ENCODE peak calls at places on chromosomes 1 and 21, in seven cellular contexts. One of them, this sample, is unnamed.

GRCh38 chr1:206128192-206128591 is 11.0 kb upstream of the AVPR1B start:
- DNase-seq in suprapubic skin: no peak
- DNase-seq in stomach: no peak
- DNase-seq in esophagus muscularis mucosa: no peak
- DNase-seq in K562: no peak
- DNase-seq in sigmoid colon: no peak
- DNase-seq in transverse colon: no peak
- DNase-seq in this sample: no peak

GRCh38 chr1:186054932-186055331 is 320.1 kb downstream of the TPR start:
- DNase-seq in suprapubic skin: no peak
- DNase-seq in stomach: no peak
- DNase-seq in esophagus muscularis mucosa: no peak
- DNase-seq in K562: no peak
- DNase-seq in sigmoid colon: no peak
- DNase-seq in transverse colon: no peak
- DNase-seq in this sample: no peak

GRCh38 chr1:221892301-221892830 is 150.5 kb upstream of the DUSP10 start:
- DNase-seq in suprapubic skin: no peak
- DNase-seq in stomach: no peak
- DNase-seq in esophagus muscularis mucosa: no peak
- DNase-seq in K562: no peak
- DNase-seq in sigmoid colon: no peak
- DNase-seq in transverse colon: no peak
- DNase-seq in this sample: no peak

GRCh38 chr1:248152056-248152827 is 7.3 kb downstream of the OR2M5 start:
- DNase-seq in suprapubic skin: no peak
- DNase-seq in stomach: no peak
- DNase-seq in esophagus muscularis mucosa: no peak
- DNase-seq in K562: no peak
- DNase-seq in sigmoid colon: peak
- DNase-seq in transverse colon: no peak
- DNase-seq in this sample: no peak

GRCh38 chr1:94686882-94687281 is 133.3 kb upstream of the SLC44A3 start:
- DNase-seq in suprapubic skin: no peak
- DNase-seq in stomach: no peak
- DNase-seq in esophagus muscularis mucosa: no peak
- DNase-seq in K562: no peak
- DNase-seq in sigmoid colon: no peak
- DNase-seq in transverse colon: peak
- DNase-seq in this sample: no peak

GRCh38 chr1:175169305-175170018 is 23.1 kb downstream of the KIAA0040 start:
- DNase-seq in suprapubic skin: no peak
- DNase-seq in stomach: no peak
- DNase-seq in esophagus muscularis mucosa: no peak
- DNase-seq in K562: no peak
- DNase-seq in sigmoid colon: no peak
- DNase-seq in transverse colon: no peak
- DNase-seq in this sample: no peak

GRCh38 chr1:16630661-16631247 is 17.4 kb upstream of the NBPF1 start:
- DNase-seq in suprapubic skin: peak
- DNase-seq in stomach: peak
- DNase-seq in esophagus muscularis mucosa: no peak
- DNase-seq in K562: peak
- DNase-seq in sigmoid colon: peak
- DNase-seq in transverse colon: peak
- DNase-seq in this sample: peak

GRCh38 chr1:177206831-177207230 is 36.1 kb downstream of the BRINP2 start:
- DNase-seq in suprapubic skin: no peak
- DNase-seq in stomach: no peak
- DNase-seq in esophagus muscularis mucosa: no peak
- DNase-seq in K562: no peak
- DNase-seq in sigmoid colon: no peak
- DNase-seq in transverse colon: no peak
- DNase-seq in this sample: no peak

GRCh38 chr21:26572668-26573381 is at the start of gene CYYR1:
- DNase-seq in suprapubic skin: no peak
- DNase-seq in stomach: no peak
- DNase-seq in esophagus muscularis mucosa: no peak
- DNase-seq in K562: no peak
- DNase-seq in sigmoid colon: no peak
- DNase-seq in transverse colon: no peak
- DNase-seq in this sample: peak

GRCh38 chr1:203473781-203474305 is 1.8 kb upstream of the PRELP start:
- DNase-seq in suprapubic skin: no peak
- DNase-seq in stomach: no peak
- DNase-seq in esophagus muscularis mucosa: no peak
- DNase-seq in K562: no peak
- DNase-seq in sigmoid colon: peak
- DNase-seq in transverse colon: no peak
- DNase-seq in this sample: no peak

GRCh38 chr1:48023488-48023887 is 26.3 kb upstream of the TRABD2B start:
- DNase-seq in suprapubic skin: peak
- DNase-seq in stomach: no peak
- DNase-seq in esophagus muscularis mucosa: no peak
- DNase-seq in K562: no peak
- DNase-seq in sigmoid colon: no peak
- DNase-seq in transverse colon: no peak
- DNase-seq in this sample: no peak

GRCh38 chr1:201530741-201531521 is 8.0 kb upstream of the NAV1 start:
- DNase-seq in suprapubic skin: peak
- DNase-seq in stomach: peak
- DNase-seq in esophagus muscularis mucosa: peak
- DNase-seq in K562: peak
- DNase-seq in sigmoid colon: peak
- DNase-seq in transverse colon: peak
- DNase-seq in this sample: peak

GRCh38 chr1:199629624-199630023 is 397.9 kb upstream of the NR5A2 start:
- DNase-seq in suprapubic skin: no peak
- DNase-seq in stomach: no peak
- DNase-seq in esophagus muscularis mucosa: no peak
- DNase-seq in K562: no peak
- DNase-seq in sigmoid colon: no peak
- DNase-seq in transverse colon: no peak
- DNase-seq in this sample: no peak

GRCh38 chr1:214116258-214116657 is 128.5 kb downstream of the PROX1 start:
- DNase-seq in suprapubic skin: no peak
- DNase-seq in stomach: no peak
- DNase-seq in esophagus muscularis mucosa: no peak
- DNase-seq in K562: no peak
- DNase-seq in sigmoid colon: no peak
- DNase-seq in transverse colon: no peak
- DNase-seq in this sample: no peak

GRCh38 chr1:111204211-111204883 is 3.9 kb upstream of the DENND2D start:
- DNase-seq in suprapubic skin: no peak
- DNase-seq in stomach: peak
- DNase-seq in esophagus muscularis mucosa: no peak
- DNase-seq in K562: no peak
- DNase-seq in sigmoid colon: no peak
- DNase-seq in transverse colon: peak
- DNase-seq in this sample: peak

GRCh38 chr1:1626207-1627141 is 5.5 kb upstream of the MMP23B start:
- DNase-seq in suprapubic skin: peak
- DNase-seq in stomach: no peak
- DNase-seq in esophagus muscularis mucosa: no peak
- DNase-seq in K562: no peak
- DNase-seq in sigmoid colon: peak
- DNase-seq in transverse colon: no peak
- DNase-seq in this sample: no peak

GRCh38 chr1:88655685-88656299 is 28.3 kb upstream of the PKN2 start:
- DNase-seq in suprapubic skin: no peak
- DNase-seq in stomach: no peak
- DNase-seq in esophagus muscularis mucosa: no peak
- DNase-seq in K562: peak
- DNase-seq in sigmoid colon: no peak
- DNase-seq in transverse colon: no peak
- DNase-seq in this sample: no peak

GRCh38 chr1:157806431-157807149 is 13.3 kb downstream of the FCRL1 start:
- DNase-seq in suprapubic skin: no peak
- DNase-seq in stomach: no peak
- DNase-seq in esophagus muscularis mucosa: no peak
- DNase-seq in K562: no peak
- DNase-seq in sigmoid colon: no peak
- DNase-seq in transverse colon: peak
- DNase-seq in this sample: no peak

GRCh38 chr1:112696578-112697320 is 10.2 kb downstream of the RHOC start:
- DNase-seq in suprapubic skin: no peak
- DNase-seq in stomach: no peak
- DNase-seq in esophagus muscularis mucosa: no peak
- DNase-seq in K562: peak
- DNase-seq in sigmoid colon: no peak
- DNase-seq in transverse colon: no peak
- DNase-seq in this sample: no peak

GRCh38 chr1:23791434-23792047 is 596 bp downstream of the LYPLA2 start:
- DNase-seq in suprapubic skin: no peak
- DNase-seq in stomach: peak
- DNase-seq in esophagus muscularis mucosa: no peak
- DNase-seq in K562: peak
- DNase-seq in sigmoid colon: peak
- DNase-seq in transverse colon: peak
- DNase-seq in this sample: peak

GRCh38 chr1:77533660-77534295 is 148.7 kb downstream of the ZZZ3 start:
- DNase-seq in suprapubic skin: no peak
- DNase-seq in stomach: peak
- DNase-seq in esophagus muscularis mucosa: no peak
- DNase-seq in K562: peak
- DNase-seq in sigmoid colon: peak
- DNase-seq in transverse colon: peak
- DNase-seq in this sample: peak

GRCh38 chr1:11070876-11071275 is 11.1 kb upstream of the SRM start:
- DNase-seq in suprapubic skin: peak
- DNase-seq in stomach: no peak
- DNase-seq in esophagus muscularis mucosa: no peak
- DNase-seq in K562: no peak
- DNase-seq in sigmoid colon: peak
- DNase-seq in transverse colon: no peak
- DNase-seq in this sample: no peak

GRCh38 chr1:53499257-53500183 is 40.3 kb downstream of the DMRTB1 start:
- DNase-seq in suprapubic skin: no peak
- DNase-seq in stomach: no peak
- DNase-seq in esophagus muscularis mucosa: no peak
- DNase-seq in K562: no peak
- DNase-seq in sigmoid colon: no peak
- DNase-seq in transverse colon: no peak
- DNase-seq in this sample: no peak
- TF ChIP-seq POLR2A in suprapubic skin: no peak
- TF ChIP-seq POLR2A in stomach: no peak
- TF ChIP-seq POLR2A in esophagus muscularis mucosa: no peak
- TF ChIP-seq POLR2A in K562: no peak
- TF ChIP-seq POLR2A in sigmoid colon: no peak
- TF ChIP-seq POLR2A in transverse colon: no peak
- TF ChIP-seq POLR2A in this sample: no peak

GRCh38 chr1:207316622-207317510 is 4.6 kb upstream of the CD55 start:
- DNase-seq in suprapubic skin: no peak
- DNase-seq in stomach: peak
- DNase-seq in esophagus muscularis mucosa: no peak
- DNase-seq in K562: no peak
- DNase-seq in sigmoid colon: peak
- DNase-seq in transverse colon: peak
- DNase-seq in this sample: peak
- TF ChIP-seq EP300 in suprapubic skin: no peak
- TF ChIP-seq EP300 in stomach: no peak
- TF ChIP-seq EP300 in esophagus muscularis mucosa: no peak
- TF ChIP-seq EP300 in K562: peak
- TF ChIP-seq EP300 in sigmoid colon: no peak
- TF ChIP-seq EP300 in transverse colon: no peak
- TF ChIP-seq EP300 in this sample: peak

GRCh38 chr1:62235576-62235975 is 40.9 kb downstream of the L1TD1 start:
- DNase-seq in suprapubic skin: no peak
- DNase-seq in stomach: no peak
- DNase-seq in esophagus muscularis mucosa: no peak
- DNase-seq in K562: no peak
- DNase-seq in sigmoid colon: no peak
- DNase-seq in transverse colon: no peak
- DNase-seq in this sample: no peak

GRCh38 chr1:62230724-62231123 is 36.1 kb downstream of the L1TD1 start:
- DNase-seq in suprapubic skin: no peak
- DNase-seq in stomach: no peak
- DNase-seq in esophagus muscularis mucosa: no peak
- DNase-seq in K562: no peak
- DNase-seq in sigmoid colon: peak
- DNase-seq in transverse colon: no peak
- DNase-seq in this sample: no peak

GRCh38 chr1:62232885-62233284 is 38.2 kb downstream of the L1TD1 start:
- DNase-seq in suprapubic skin: no peak
- DNase-seq in stomach: no peak
- DNase-seq in esophagus muscularis mucosa: no peak
- DNase-seq in K562: no peak
- DNase-seq in sigmoid colon: no peak
- DNase-seq in transverse colon: no peak
- DNase-seq in this sample: no peak

GRCh38 chr1:62234709-62235108 is 40.1 kb downstream of the L1TD1 start:
- DNase-seq in suprapubic skin: no peak
- DNase-seq in stomach: no peak
- DNase-seq in esophagus muscularis mucosa: no peak
- DNase-seq in K562: no peak
- DNase-seq in sigmoid colon: no peak
- DNase-seq in transverse colon: no peak
- DNase-seq in this sample: no peak

GRCh38 chr1:62233926-62234450 is 39.3 kb downstream of the L1TD1 start:
- DNase-seq in suprapubic skin: no peak
- DNase-seq in stomach: no peak
- DNase-seq in esophagus muscularis mucosa: no peak
- DNase-seq in K562: no peak
- DNase-seq in sigmoid colon: no peak
- DNase-seq in transverse colon: no peak
- DNase-seq in this sample: no peak
- TF ChIP-seq POLR2AphosphoS5 in suprapubic skin: no peak
- TF ChIP-seq POLR2AphosphoS5 in stomach: no peak
- TF ChIP-seq POLR2AphosphoS5 in esophagus muscularis mucosa: no peak
- TF ChIP-seq POLR2AphosphoS5 in K562: no peak
- TF ChIP-seq POLR2AphosphoS5 in sigmoid colon: no peak
- TF ChIP-seq POLR2AphosphoS5 in transverse colon: no peak
- TF ChIP-seq POLR2AphosphoS5 in this sample: no peak

DNA sequence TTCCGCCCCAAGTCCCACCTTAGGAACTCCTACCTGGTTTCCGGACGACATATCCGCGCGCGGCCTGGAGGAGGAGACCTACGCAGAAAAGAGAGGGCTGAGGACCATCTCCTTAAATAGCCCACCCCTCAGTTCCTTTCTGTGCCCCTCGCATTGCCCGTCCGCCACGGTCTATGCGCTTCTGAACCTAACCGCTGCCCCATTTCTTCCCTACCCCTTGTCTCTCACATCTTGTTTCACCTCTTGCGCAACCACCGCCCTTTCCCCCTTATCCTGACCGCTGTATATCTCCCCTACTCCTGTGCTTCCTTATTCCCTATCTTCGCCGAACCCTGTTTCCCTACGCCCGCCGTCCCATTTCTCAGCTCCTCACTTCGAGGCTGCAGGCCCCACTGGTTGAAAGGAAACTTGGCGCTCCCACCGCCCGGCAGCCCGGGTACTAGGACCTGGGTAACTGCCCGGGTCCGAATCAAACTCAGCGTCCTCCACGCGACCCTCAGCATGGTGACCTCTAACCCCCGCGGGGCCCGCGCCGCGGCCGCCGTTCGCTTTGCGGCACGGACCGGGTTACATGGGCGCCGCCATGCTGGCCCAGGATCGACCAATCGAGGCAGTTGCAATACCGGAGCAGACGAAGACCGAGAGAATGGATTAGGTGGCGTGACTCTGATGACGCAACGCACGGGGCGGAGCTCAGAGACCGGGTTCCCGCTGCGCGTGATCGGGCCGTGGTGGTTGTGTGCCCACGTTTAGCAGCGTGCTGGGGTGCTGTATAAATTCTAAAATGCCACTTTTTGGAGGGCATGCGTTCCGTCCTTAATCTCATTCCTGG is at the start of gene MRPS15:
- DNase-seq in suprapubic skin: peak
- DNase-seq in stomach: peak
- DNase-seq in esophagus muscularis mucosa: peak
- DNase-seq in K562: peak
- DNase-seq in sigmoid colon: peak
- DNase-seq in transverse colon: peak
- DNase-seq in this sample: peak
- TF ChIP-seq POLR2A in suprapubic skin: peak
- TF ChIP-seq POLR2A in stomach: no peak
- TF ChIP-seq POLR2A in esophagus muscularis mucosa: peak
- TF ChIP-seq POLR2A in K562: peak
- TF ChIP-seq POLR2A in sigmoid colon: peak
- TF ChIP-seq POLR2A in transverse colon: peak
- TF ChIP-seq POLR2A in this sample: peak

This sample was measured in upper lobe of left lung.